ENCODE peak calls at places on chromosomes 11 and 22, in seven cellular contexts. T is body of pancreas, K is fibroblast of lung, J is adipocyte, V is testis, L is NCI-H345, B is left lung. P is an unnamed sample.

GRCh38 chr11:121482231-121483129 is 29.7 kb upstream of the SORL1-AS1 start:
- DNase-seq in V (no peak), L (no peak), K (no peak), B (no peak), T (peak; percentile 23), J (no peak), P (no peak)

GRCh38 chr11:19963697-19964340 is 196.5 kb downstream of the DBX1 start:
- DNase-seq in L (no peak), J (peak; percentile 37), T (no peak), K (no peak), B (no peak), V (no peak), P (peak; percentile 24)

GRCh38 chr11:134398644-134399292 is 13.3 kb downstream of the B3GAT1 start:
- DNase-seq in L (no peak), T (no peak), J (no peak), B (no peak), V (no peak), K (no peak), P (no peak)

GRCh38 chr11:118476676-118477075 is 40.4 kb downstream of the KMT2A start:
- DNase-seq in B (no peak), L (no peak), K (peak; percentile 46), J (peak; percentile 21), V (no peak), T (no peak), P (no peak)

GRCh38 chr11:11010624-11011127 is 152.8 kb upstream of the ZBED5 start:
- DNase-seq in B (no peak), K (peak; percentile 20), J (peak; percentile 33), V (peak; percentile 64), T (peak; percentile 14), L (no peak), P (no peak)

GRCh38 chr11:11502303-11502828 is 119.4 kb downstream of the GALNT18 start:
- DNase-seq in T (no peak), B (no peak), K (no peak), V (peak; percentile 54), L (peak; percentile 45), J (no peak), P (no peak)

GRCh38 chr11:64437426-64437825 is 78.5 kb downstream of the RPS6KA4 start:
- DNase-seq in J (no peak), L (no peak), B (no peak), K (no peak), T (no peak), V (no peak), P (no peak)

GRCh38 chr11:130070109-130070828 is 575 bp downstream of the APLP2 start:
- DNase-seq in V (peak; percentile 45), B (peak; percentile 89), J (peak; percentile 72), L (peak; percentile 47), K (peak; percentile 44), T (peak; percentile 46), P (peak; percentile 75)

GRCh38 chr11:43908683-43909082 is 28.1 kb downstream of the ALKBH3 start:
- DNase-seq in K (no peak), T (no peak), B (no peak), J (no peak), V (no peak), L (no peak), P (no peak)

GRCh38 chr22:45480717-45481116 is 22.0 kb upstream of the FBLN1 start:
- DNase-seq in L (no peak), V (no peak), T (no peak), J (no peak), K (no peak), B (no peak), P (no peak)